ENCODE peak calls at places on chromosomes 11 and 22, in five cellular contexts. E, O, A, K and B are unnamed samples.
A peak's percentile ranks its signal among the peaks of the same experiment; 100 is the strongest.

GRCh38 chr11:115618428-115618827 is 114.2 kb upstream of the CADM1 start:
- DNase-seq in E (no peak), O (no peak), A (no peak), K (no peak), B (no peak)

GRCh38 chr11:19267567-19267966 is 26.8 kb upstream of the E2F8 start:
- DNase-seq in E (no peak), O (no peak), A (no peak), K (no peak), B (no peak)

GRCh38 chr11:35235944-35236666 is 97.1 kb downstream of the CD44 start:
- DNase-seq in E (peak; percentile 94), O (peak; percentile 75), A (no peak), K (peak; percentile 45), B (peak; percentile 84)

GRCh38 chr11:25065711-25066110 is 568.9 kb downstream of the LUZP2 start:
- DNase-seq in E (no peak), O (no peak), A (no peak), K (no peak), B (no peak)

GRCh38 chr22:17871726-17872458 is 97.6 kb upstream of the BID start:
- DNase-seq in E (no peak), O (no peak), A (no peak), K (no peak), B (no peak)

GRCh38 chr11:128453444-128454336 is 133.7 kb downstream of the ETS1 start:
- DNase-seq in E (peak; percentile 66), O (no peak), A (no peak), K (no peak), B (no peak)

GRCh38 chr11:1458340-1459218 is 28.0 kb downstream of the MOB2 start:
- DNase-seq in E (peak; percentile 51), O (peak; percentile 17), A (no peak), K (no peak), B (peak; percentile 12)

GRCh38 chr22:28479912-28480311 is 199.7 kb downstream of the TTC28 start:
- DNase-seq in E (no peak), O (no peak), A (no peak), K (no peak), B (no peak)

GRCh38 chr11:107743161-107743560 is 31.3 kb upstream of the SLN start:
- DNase-seq in E (no peak), O (no peak), A (no peak), K (no peak), B (no peak)

GRCh38 chr11:119094816-119095065 is 6.9 kb downstream of the DPAGT1 start:
- DNase-seq in E (peak; percentile 92), O (peak; percentile 81), A (peak; percentile 76), K (no peak), B (no peak)

GRCh38 chr11:12411806-12412727 is 34.7 kb downstream of the PARVA start:
- DNase-seq in E (peak; percentile 51), O (peak; percentile 81), A (no peak), K (peak; percentile 9), B (peak; percentile 62)

GRCh38 chr11:104361975-104362374 is 198.0 kb upstream of the PDGFD start:
- DNase-seq in E (no peak), O (no peak), A (no peak), K (no peak), B (no peak)

GRCh38 chr11:128830290-128830813 is 36.7 kb downstream of the KCNJ1 start:
- DNase-seq in E (no peak), O (no peak), A (no peak), K (no peak), B (no peak)

GRCh38 chr11:75490221-75491181 is 35.2 kb downstream of the GDPD5 start:
- DNase-seq in E (no peak), O (peak; percentile 67), A (no peak), K (no peak), B (no peak)

GRCh38 chr22:44884968-44885805 is 124.6 kb downstream of the PHF21B start:
- DNase-seq in E (no peak), O (peak; percentile 69), A (no peak), K (no peak), B (no peak)

GRCh38 chr22:25437414-25438160 is 126.9 kb upstream of the GRK3 start:
- DNase-seq in E (no peak), O (no peak), A (no peak), K (no peak), B (no peak)

GRCh38 chr22:43118953-43119458 is 8.5 kb downstream of the BIK start:
- DNase-seq in E (no peak), O (no peak), A (peak; percentile 66), K (no peak), B (no peak)

GRCh38 chr22:20531404-20532181 is 24.2 kb downstream of the MED15 start:
- DNase-seq in E (no peak), O (peak; percentile 84), A (no peak), K (no peak), B (no peak)

GRCh38 chr11:32829157-32829679 is 509 bp upstream of the PRRG4 start:
- DNase-seq in E (no peak), O (no peak), A (no peak), K (no peak), B (no peak)

GRCh38 chr11:62539238-62539925 is 7.2 kb downstream of the AHNAK start:
- DNase-seq in E (peak; percentile 49), O (peak; percentile 86), A (no peak), K (no peak), B (peak; percentile 76)

GRCh38 chr11:62140302-62141110 is 16.7 kb downstream of the INCENP start:
- DNase-seq in E (no peak), O (no peak), A (no peak), K (no peak), B (no peak)

GRCh38 chr11:72295471-72295870 is 51.5 kb upstream of the PHOX2A start:
- DNase-seq in E (no peak), O (no peak), A (no peak), K (no peak), B (no peak)

GRCh38 chr11:126185200-126186030 is 26.0 kb downstream of the RPUSD4 start:
- DNase-seq in E (no peak), O (no peak), A (no peak), K (no peak), B (no peak)

GRCh38 chr11:27870985-27871485 is 170.8 kb upstream of the BDNF start:
- DNase-seq in E (no peak), O (no peak), A (no peak), K (no peak), B (no peak)

GRCh38 chr11:78313181-78313788 is 104.3 kb downstream of the GAB2 start:
- DNase-seq in E (peak; percentile 32), O (no peak), A (no peak), K (no peak), B (no peak)

GRCh38 chr11:58549644-58550043 is 26.0 kb downstream of the LPXN start:
- DNase-seq in E (no peak), O (no peak), A (no peak), K (no peak), B (no peak)

GRCh38 chr11:48168815-48169214 is 47.8 kb upstream of the OR4B1 start:
- DNase-seq in E (no peak), O (no peak), A (no peak), K (no peak), B (no peak)
- TF ChIP-seq CTCF in E (no peak), O (no peak), A (no peak), K (no peak), B (no peak)

GRCh38 chr11:117562111-117562510 is 234.5 kb downstream of the CEP164 start:
- DNase-seq in E (no peak), O (no peak), A (no peak), K (no peak), B (no peak)

GRCh38 chr11:117564321-117564720 is 232.7 kb downstream of the DSCAML1 start:
- DNase-seq in E (no peak), O (no peak), A (no peak), K (no peak), B (no peak)

GRCh38 chr11:117560786-117561530 is 233.3 kb downstream of the CEP164 start:
- DNase-seq in E (no peak), O (no peak), A (no peak), K (no peak), B (no peak)

GRCh38 chr11:117565709-117566108 is 231.3 kb downstream of the DSCAML1 start:
- DNase-seq in E (no peak), O (no peak), A (peak; percentile 6), K (no peak), B (no peak)

DNA sequence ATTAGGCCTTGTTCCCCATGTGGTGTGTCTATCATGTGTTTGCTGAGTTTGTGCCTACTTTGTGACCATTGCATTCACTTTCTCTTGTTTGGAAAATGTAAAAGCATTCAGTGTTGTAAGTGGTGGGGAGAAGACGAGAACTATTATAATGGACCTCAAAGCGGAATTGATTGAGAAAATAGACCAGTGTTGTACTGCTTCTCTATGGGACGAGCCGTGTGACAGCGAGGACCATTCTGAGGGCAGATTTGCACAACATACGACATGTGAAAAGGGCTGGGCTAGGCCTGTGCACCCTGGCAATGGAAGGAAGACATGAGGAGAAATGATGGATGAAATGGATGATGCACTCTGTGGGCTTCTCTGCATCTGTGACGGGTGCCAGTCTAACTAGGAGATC is 233.5 kb downstream of the DSCAML1 start:
- DNase-seq in E (no peak), O (no peak), A (no peak), K (no peak), B (no peak)
- TF ChIP-seq CTCF in E (no peak), O (no peak), A (no peak), K (no peak), B (no peak)

DNA sequence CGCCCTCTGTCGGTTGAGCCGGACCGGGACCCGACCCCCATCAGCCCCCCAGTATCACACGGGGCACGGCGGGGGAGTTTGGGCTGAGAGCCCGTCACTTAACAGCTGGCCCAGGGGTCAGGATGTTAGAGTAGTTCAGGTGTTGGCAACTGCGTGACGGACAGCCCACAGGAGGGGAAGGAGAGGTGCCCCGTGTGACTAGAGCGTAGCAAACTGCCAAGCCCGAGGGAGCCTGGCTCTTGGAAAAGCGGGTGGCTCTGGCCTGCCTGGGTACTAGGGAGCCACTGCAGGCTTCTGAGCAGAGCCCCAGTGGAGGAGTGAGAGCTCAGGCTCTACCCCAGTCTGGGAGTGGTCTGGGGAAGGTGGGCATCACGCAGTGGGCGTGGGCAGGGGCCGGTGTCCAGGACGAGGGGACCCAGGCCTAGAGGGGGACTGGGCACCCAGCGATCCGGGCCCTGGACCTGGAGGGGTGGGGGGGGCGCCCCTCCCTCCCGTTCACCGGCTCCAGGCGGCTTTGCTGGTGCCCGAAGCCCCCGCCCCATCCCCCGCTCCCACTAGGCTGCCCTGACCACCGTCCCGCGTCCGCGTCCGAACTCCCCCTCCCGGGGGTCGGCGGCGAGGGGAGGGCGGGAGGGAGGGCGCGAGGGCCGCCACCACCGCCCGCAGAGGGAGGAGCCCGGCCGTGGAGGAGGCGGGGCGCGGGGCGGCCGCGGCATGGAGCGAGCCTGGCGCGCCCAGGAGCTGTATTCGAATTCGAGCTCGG is 24.4 kb downstream of the SHANK3 start:
- DNase-seq in E (no peak), O (peak; percentile 41), A (no peak), K (no peak), B (no peak)
- TF ChIP-seq CTCF in E (peak; percentile 20), O (no peak), A (no peak), K (no peak), B (no peak)

GRCh38 chr22:37551981-37552380 is 8.3 kb upstream of the CDC42EP1 start:
- DNase-seq in E (no peak), O (no peak), A (no peak), K (no peak), B (no peak)

GRCh38 chr22:37546436-37547248 is 13.6 kb upstream of the CDC42EP1 start:
- DNase-seq in E (peak; percentile 89), O (no peak), A (no peak), K (no peak), B (no peak)

GRCh38 chr22:37552560-37553163 is 7.6 kb upstream of the CDC42EP1 start:
- DNase-seq in E (peak; percentile 39), O (no peak), A (no peak), K (no peak), B (no peak)

GRCh38 chr22:37547249-37547741 is 13.0 kb upstream of the CDC42EP1 start:
- DNase-seq in E (no peak), O (no peak), A (no peak), K (no peak), B (no peak)

GRCh38 chr22:37549704-37550059 is 10.6 kb upstream of the CDC42EP1 start:
- DNase-seq in E (peak; percentile 92), O (peak; percentile 72), A (no peak), K (no peak), B (no peak)
- TF ChIP-seq CTCF in E (peak; percentile 44), O (peak; percentile 25), A (no peak), K (no peak), B (no peak)